ENCODE peak calls at places on chromosomes 4 and X, in seven cellular contexts. One of them, this sample, is unnamed.

GRCh38 chr4:3433138-3433869 is 8.5 kb upstream of the HGFAC start:
- DNase-seq in effector memory CD8-positive, alpha-beta T cell: no peak
- DNase-seq in left ventricle myocardium inferior: no peak
- DNase-seq in hypothalamus: no peak
- DNase-seq in B cell: no peak
- DNase-seq in stimulated activated naive CD8-positive, alpha-beta T cell treated with anti-CD3 and anti-CD28 coated beads, Interleukin-15, Interleukin-2, amounts not matched to agents 100 U/mL and 50 U/mL, for 24 hours: no peak
- DNase-seq in cardiac fibroblast: no peak
- DNase-seq in this sample: no peak

GRCh38 chr4:105895609-105896460 is 564 bp downstream of the NPNT start:
- DNase-seq in left ventricle myocardium inferior: peak; percentile 17
- DNase-seq in B cell: no peak
- DNase-seq in effector memory CD8-positive, alpha-beta T cell: no peak
- DNase-seq in stimulated activated naive CD8-positive, alpha-beta T cell treated with anti-CD3 and anti-CD28 coated beads, Interleukin-15, Interleukin-2, amounts not matched to agents 100 U/mL and 50 U/mL, for 24 hours: peak; percentile 8
- DNase-seq in cardiac fibroblast: peak; percentile 2
- DNase-seq in hypothalamus: no peak
- DNase-seq in this sample: no peak

GRCh38 chr4:26892480-26893150 is 32.0 kb downstream of the STIM2 start:
- DNase-seq in hypothalamus: no peak
- DNase-seq in B cell: no peak
- DNase-seq in stimulated activated naive CD8-positive, alpha-beta T cell treated with anti-CD3 and anti-CD28 coated beads, Interleukin-15, Interleukin-2, amounts not matched to agents 100 U/mL and 50 U/mL, for 24 hours: no peak
- DNase-seq in effector memory CD8-positive, alpha-beta T cell: no peak
- DNase-seq in left ventricle myocardium inferior: no peak
- DNase-seq in cardiac fibroblast: no peak
- DNase-seq in this sample: no peak

GRCh38 chrX:81120270-81120935 is 81.3 kb downstream of the HMGN5 start:
- DNase-seq in B cell: no peak
- DNase-seq in hypothalamus: no peak
- DNase-seq in left ventricle myocardium inferior: no peak
- DNase-seq in cardiac fibroblast: no peak
- DNase-seq in effector memory CD8-positive, alpha-beta T cell: no peak
- DNase-seq in stimulated activated naive CD8-positive, alpha-beta T cell treated with anti-CD3 and anti-CD28 coated beads, Interleukin-15, Interleukin-2, amounts not matched to agents 100 U/mL and 50 U/mL, for 24 hours: no peak
- DNase-seq in this sample: no peak

GRCh38 chr4:133866328-133866699 is 335.3 kb downstream of the PABPC4L start:
- DNase-seq in effector memory CD8-positive, alpha-beta T cell: no peak
- DNase-seq in left ventricle myocardium inferior: no peak
- DNase-seq in B cell: no peak
- DNase-seq in cardiac fibroblast: peak; percentile 10
- DNase-seq in hypothalamus: no peak
- DNase-seq in stimulated activated naive CD8-positive, alpha-beta T cell treated with anti-CD3 and anti-CD28 coated beads, Interleukin-15, Interleukin-2, amounts not matched to agents 100 U/mL and 50 U/mL, for 24 hours: no peak
- DNase-seq in this sample: no peak

GRCh38 chr4:76767983-76768382 is 130.0 kb downstream of the SOWAHB start:
- DNase-seq in hypothalamus: no peak
- DNase-seq in B cell: no peak
- DNase-seq in left ventricle myocardium inferior: no peak
- DNase-seq in cardiac fibroblast: no peak
- DNase-seq in effector memory CD8-positive, alpha-beta T cell: no peak
- DNase-seq in stimulated activated naive CD8-positive, alpha-beta T cell treated with anti-CD3 and anti-CD28 coated beads, Interleukin-15, Interleukin-2, amounts not matched to agents 100 U/mL and 50 U/mL, for 24 hours: no peak
- DNase-seq in this sample: no peak

GRCh38 chrX:95145848-95146540 is 1472.0 kb downstream of the FAM133A start:
- DNase-seq in B cell: no peak
- DNase-seq in stimulated activated naive CD8-positive, alpha-beta T cell treated with anti-CD3 and anti-CD28 coated beads, Interleukin-15, Interleukin-2, amounts not matched to agents 100 U/mL and 50 U/mL, for 24 hours: no peak
- DNase-seq in cardiac fibroblast: no peak
- DNase-seq in effector memory CD8-positive, alpha-beta T cell: no peak
- DNase-seq in hypothalamus: no peak
- DNase-seq in left ventricle myocardium inferior: no peak
- DNase-seq in this sample: no peak

GRCh38 chr4:119861731-119862130 is 204.9 kb downstream of the MAD2L1 start:
- DNase-seq in hypothalamus: no peak
- DNase-seq in cardiac fibroblast: no peak
- DNase-seq in left ventricle myocardium inferior: no peak
- DNase-seq in effector memory CD8-positive, alpha-beta T cell: no peak
- DNase-seq in stimulated activated naive CD8-positive, alpha-beta T cell treated with anti-CD3 and anti-CD28 coated beads, Interleukin-15, Interleukin-2, amounts not matched to agents 100 U/mL and 50 U/mL, for 24 hours: no peak
- DNase-seq in B cell: no peak
- DNase-seq in this sample: no peak

GRCh38 chr4:7044415-7044930 is 1.3 kb downstream of the TADA2B start:
- DNase-seq in cardiac fibroblast: no peak
- DNase-seq in hypothalamus: no peak
- DNase-seq in B cell: no peak
- DNase-seq in stimulated activated naive CD8-positive, alpha-beta T cell treated with anti-CD3 and anti-CD28 coated beads, Interleukin-15, Interleukin-2, amounts not matched to agents 100 U/mL and 50 U/mL, for 24 hours: no peak
- DNase-seq in effector memory CD8-positive, alpha-beta T cell: no peak
- DNase-seq in left ventricle myocardium inferior: no peak
- DNase-seq in this sample: no peak

This sample was measured in cardiac septum.